ENCODE peak calls at places on chromosomes 5 and 9, in four cellular contexts. K is AG10803, Y is fibroblast of lung, B is left ventricle myocardium superior. Q is an unnamed sample.

GRCh38 chr5:115068239-115069086 is 101.2 kb downstream of the TRIM36 start:
- DNase-seq in Y (peak), B (no peak), K (peak), Q (no peak)

GRCh38 chr9:79824265-79824664 is 252.5 kb downstream of the TLE4 start:
- DNase-seq in K (no peak), Y (no peak), B (no peak), Q (no peak)

GRCh38 chr5:2879701-2880100 is 128.2 kb upstream of the IRX2 start:
- DNase-seq in Y (peak), K (no peak), B (no peak), Q (no peak)

GRCh38 chr9:104362912-104363472 is 141.1 kb upstream of the OR13F1 start:
- DNase-seq in Y (no peak), B (no peak), K (no peak), Q (no peak)

GRCh38 chr5:56479701-56480304 is 246.7 kb upstream of the ANKRD55 start:
- DNase-seq in Y (no peak), K (no peak), B (no peak), Q (no peak)

GRCh38 chr5:111512026-111512405 is 319 bp downstream of the STARD4 start:
- DNase-seq in Y (peak), B (no peak), K (no peak), Q (no peak)

GRCh38 chr5:124480022-124480421 is 266.4 kb downstream of the ZNF608 start:
- DNase-seq in Y (no peak), K (no peak), B (no peak), Q (no peak)

GRCh38 chr9:100505564-100506159 is 32.7 kb downstream of the TMEFF1 start:
- DNase-seq in B (peak), K (peak), Y (peak), Q (peak)

GRCh38 chr5:53027913-53028312 is 38.8 kb downstream of the ITGA2 start:
- DNase-seq in B (no peak), Y (peak), K (peak), Q (peak)